ENCODE peak calls at places on chromosomes 4 and X, in four cellular contexts. U is naive thymus-derived CD4-positive, alpha-beta T cell; L is K562; Z is fibroblast of lung. S is an unnamed sample.

GRCh38 chrX:952816-953215 is 259.6 kb downstream of the CRLF2 start:
- DNase-seq in L (no peak), U (no peak), Z (no peak), S (no peak)

GRCh38 chrX:7446815-7447214 is 298.9 kb upstream of the PUDP start:
- DNase-seq in U (no peak), Z (no peak), L (no peak), S (no peak)

GRCh38 chr4:82509029-82509428 is 52.8 kb downstream of the TMEM150C start:
- DNase-seq in Z (no peak), L (no peak), U (no peak), S (no peak)

GRCh38 chr4:75723117-75723801 is 1.1 kb upstream of the USO1 start:
- DNase-seq in L (no peak), Z (peak; percentile 72), U (no peak), S (no peak)

GRCh38 chr4:185792384-185793146 is 19.4 kb downstream of the SORBS2 start:
- DNase-seq in Z (peak; percentile 98), L (no peak), U (no peak), S (no peak)

GRCh38 chr4:139913995-139914394 is 240.0 kb downstream of the MAML3 start:
- DNase-seq in L (no peak), U (no peak), Z (peak; percentile 81), S (no peak)

GRCh38 chr4:168028970-168029610 is 63.2 kb upstream of the ANXA10 start:
- DNase-seq in L (no peak), Z (no peak), U (no peak), S (no peak)

GRCh38 chr4:3111461-3111860 is 37.0 kb downstream of the HTT start:
- DNase-seq in Z (peak; percentile 58), L (no peak), U (no peak), S (no peak)

GRCh38 chr4:6960154-6960553 is 50.5 kb downstream of the TBC1D14 start:
- DNase-seq in Z (no peak), L (no peak), U (no peak), S (no peak)

GRCh38 chrX:41559662-41560061 is 112.5 kb downstream of the NYX start:
- DNase-seq in U (no peak), L (peak; percentile 29), Z (peak; percentile 91), S (no peak)

GRCh38 chrX:97763391-97763790 is 879.7 kb downstream of the RPA4 start:
- DNase-seq in Z (no peak), U (no peak), L (no peak), S (no peak)

GRCh38 chr4:17324431-17324830 is 187.5 kb downstream of the QDPR start:
- DNase-seq in U (peak; percentile 25), Z (peak; percentile 59), L (peak; percentile 58), S (no peak)

GRCh38 chrX:11509786-11510185 is 155.9 kb downstream of the ARHGAP6 start:
- DNase-seq in Z (peak; percentile 27), L (no peak), U (no peak), S (no peak)

GRCh38 chr4:18611008-18611407 is 589.5 kb upstream of the LCORL start:
- DNase-seq in L (no peak), U (no peak), Z (no peak), S (no peak)

GRCh38 chrX:129717902-129718301 is 20.9 kb upstream of the XPNPEP2 start:
- DNase-seq in Z (peak; percentile 87), U (no peak), L (no peak), S (no peak)

GRCh38 chrX:119686087-119686639 is 6.8 kb downstream of the SEPTIN6 start:
- DNase-seq in Z (no peak), L (no peak), U (no peak), S (no peak)

GRCh38 chr4:152172146-152172545 is 363.7 kb downstream of the FBXW7 start:
- DNase-seq in L (no peak), Z (no peak), U (no peak), S (no peak)

GRCh38 chrX:78886550-78886949 is 58.6 kb upstream of the P2RY10 start:
- DNase-seq in Z (no peak), L (no peak), U (peak; percentile 31), S (no peak)

GRCh38 chr4:37623940-37624339 is 62.2 kb downstream of the RELL1 start:
- DNase-seq in U (no peak), L (no peak), Z (no peak), S (no peak)

GRCh38 chr4:16897351-16897750 is 1.1 kb downstream of the LDB2 start:
- DNase-seq in U (no peak), Z (peak; percentile 32), L (no peak), S (no peak)

GRCh38 chrX:72245461-72246089 is 6.7 kb upstream of the ERCC6L start:
- DNase-seq in L (peak; percentile 71), U (peak; percentile 13), Z (peak; percentile 36), S (peak; percentile 24)

GRCh38 chr4:109588176-109588575 is 28.1 kb downstream of the MCUB start:
- DNase-seq in U (peak; percentile 24), L (no peak), Z (no peak), S (no peak)

GRCh38 chrX:25523574-25523973 is 507.8 kb upstream of the ARX start:
- DNase-seq in U (no peak), Z (peak; percentile 4), L (no peak), S (no peak)

GRCh38 chr4:139177888-139178609 is 1.0 kb upstream of the ELF2 start:
- DNase-seq in L (peak; percentile 90), Z (peak; percentile 94), U (peak; percentile 93), S (peak; percentile 96)

GRCh38 chr4:122914938-122915337 is 7.5 kb downstream of the NUDT6 start:
- DNase-seq in U (no peak), Z (peak; percentile 78), L (no peak), S (no peak)

GRCh38 chr4:19780871-19781270 is 470.8 kb upstream of the SLIT2 start:
- DNase-seq in L (no peak), Z (peak; percentile 22), U (no peak), S (no peak)

GRCh38 chr4:37953620-37954325 is 6.4 kb upstream of the PTTG2 start:
- DNase-seq in L (peak; percentile 21), Z (peak; percentile 83), U (no peak), S (no peak)

GRCh38 chrX:20267924-20268701 is 1.4 kb upstream of the RPS6KA3 start:
- DNase-seq in L (peak; percentile 7), Z (peak; percentile 31), U (no peak), S (peak; percentile 58)

GRCh38 chr4:128525387-128525786 is 237.8 kb upstream of the PGRMC2 start:
- DNase-seq in U (no peak), L (peak; percentile 23), Z (peak; percentile 78), S (no peak)

GRCh38 chr4:80286451-80286850 is 20.0 kb downstream of the FGF5 start:
- DNase-seq in Z (no peak), L (peak; percentile 28), U (no peak), S (no peak)

GRCh38 chr4:149518471-149518870 is 297.2 kb downstream of the IQCM start:
- DNase-seq in U (no peak), L (no peak), Z (peak; percentile 40), S (no peak)

GRCh38 chrX:151206871-151207270 is 30.5 kb downstream of the GPR50 start:
- DNase-seq in Z (no peak), L (no peak), U (no peak), S (no peak)

GRCh38 chr4:8506373-8507250 is 66.0 kb downstream of the TRMT44 start:
- DNase-seq in U (no peak), L (no peak), Z (peak; percentile 78), S (peak; percentile 51)

GRCh38 chr4:48138936-48139335 is 4.9 kb upstream of the TXK start:
- DNase-seq in Z (no peak), U (peak; percentile 85), L (no peak), S (no peak)

DNA sequence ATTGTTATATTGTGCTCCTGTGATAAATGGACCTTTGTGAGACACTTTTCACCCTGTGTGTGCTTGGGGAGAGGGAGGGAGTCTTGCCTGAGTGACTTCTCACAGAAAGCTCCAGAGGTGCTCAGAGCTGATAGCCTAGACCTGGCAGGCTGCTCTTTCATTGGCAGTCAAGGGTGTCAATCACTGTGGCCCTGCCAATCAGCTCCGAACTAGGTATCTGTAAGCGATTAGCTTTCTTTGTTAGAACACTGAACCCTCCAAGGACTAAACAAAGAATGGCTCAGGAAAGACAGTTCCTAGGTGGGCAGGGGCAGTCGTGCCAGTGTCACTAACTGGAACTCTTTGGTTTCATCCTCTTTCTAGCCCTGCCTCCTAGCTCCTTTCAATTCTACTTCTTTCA is 2.7 kb upstream of the NALF2 start:
- DNase-seq in L (peak; percentile 17), Z (no peak), U (no peak), S (peak; percentile 42)
- H3K27ac ChIP-seq in L (no peak overlapping the region), Z (no peak overlapping the region), U (no peak overlapping the region), S (peak overlapping the region; percentile 87)

GRCh38 chrX:65073233-65073632 is 97.0 kb upstream of the ZC4H2 start:
- DNase-seq in U (no peak), Z (no peak), L (no peak), S (no peak)

GRCh38 chrX:65072590-65072989 is 96.3 kb upstream of the ZC4H2 start:
- DNase-seq in L (no peak), Z (no peak), U (no peak), S (no peak)
- H3K9me3 ChIP-seq in L (no peaks in the 10 kb centered on the region), Z (no peaks in the 10 kb centered on the region), U (no peaks in the 10 kb centered on the region), S (peaks cover 27% of the 10 kb centered on the region)

DNA sequence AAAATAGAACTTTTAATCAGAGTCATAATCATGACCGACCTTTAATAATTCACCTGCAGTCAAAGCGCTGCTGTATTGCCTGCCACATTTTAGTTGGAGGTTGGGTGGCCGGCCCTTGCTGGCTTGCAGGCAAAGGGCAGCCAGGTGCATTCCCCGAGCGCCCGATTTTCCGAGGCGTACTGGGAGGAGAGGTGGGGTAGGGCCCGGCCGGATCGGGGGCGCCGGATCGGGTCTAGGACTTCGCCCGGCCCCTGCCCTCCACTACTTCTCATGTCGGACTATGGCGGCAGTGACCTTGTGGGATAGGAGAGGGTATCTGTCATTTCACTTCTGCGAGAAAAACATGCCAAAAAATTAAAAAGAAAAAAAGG is 2.5 kb upstream of the RS1 start:
- DNase-seq in U (no peak), L (peak; percentile 27), Z (no peak), S (peak; percentile 23)
- H3K27ac ChIP-seq in U (peak overlapping the region; percentile 63), L (peak overlapping the region; percentile 51), Z (no peak overlapping the region), S (peak overlapping the region; percentile 82)

GRCh38 chrX:53595266-53595810 is 91.2 kb downstream of the HUWE1 start:
- DNase-seq in U (no peak), L (no peak), Z (no peak), S (no peak)
- H3K9me3 ChIP-seq in U (no peaks in the 10 kb centered on the region), L (no peaks in the 10 kb centered on the region), Z (no peaks in the 10 kb centered on the region), S (no peaks in the 10 kb centered on the region)

GRCh38 chrX:55490121-55490520 is 473 bp upstream of the USP51 start:
- DNase-seq in L (no peak), U (no peak), Z (no peak), S (no peak)

GRCh38 chrX:55489315-55490009 is at the start of gene USP51:
- DNase-seq in U (no peak), Z (peak; percentile 20), L (peak; percentile 17), S (peak; percentile 24)

GRCh38 chrX:55488268-55488558 is 1.4 kb downstream of the USP51 start:
- DNase-seq in L (no peak), U (no peak), Z (no peak), S (no peak)

GRCh38 chrX:55488559-55489314 is 911 bp downstream of the USP51 start:
- DNase-seq in L (peak; percentile 71), U (peak; percentile 77), Z (peak; percentile 45), S (peak; percentile 66)

GRCh38 chrX:55490974-55491373 is 1.3 kb upstream of the USP51 start:
- DNase-seq in Z (no peak), L (no peak), U (no peak), S (no peak)
- H3K27ac ChIP-seq in Z (no peak overlapping the region), L (no peak overlapping the region), U (no peak overlapping the region), S (no peak overlapping the region)

S was measured in left ventricle myocardium inferior.